ENCODE peak calls at places on chromosomes 11 and 22, in seven cellular contexts. B is HCT116, T is OCI-LY7, J is progenitor cell of endocrine pancreas, X is body of pancreas, Z is kidney epithelial cell, V is RWPE1. C is an unnamed sample.

GRCh38 chr22:48957311-48957986 is 870.2 kb downstream of the BRD1 start:
- DNase-seq in B (no peak), T (no peak), J (peak; percentile 6), X (no peak), Z (no peak), V (no peak), C (no peak)

GRCh38 chr11:93585758-93586157 is 42.6 kb upstream of the SMCO4 start:
- DNase-seq in B (no peak), T (no peak), J (no peak), X (no peak), Z (peak; percentile 56), V (no peak), C (no peak)

GRCh38 chr22:39317756-39318506 is 1.5 kb downstream of the RPL3 start:
- DNase-seq in B (no peak), T (peak; percentile 24), J (no peak), X (no peak), Z (no peak), V (no peak), C (no peak)

GRCh38 chr11:110833033-110833484 is 120.8 kb upstream of the ARHGAP20 start:
- DNase-seq in B (no peak), T (no peak), J (no peak), X (no peak), Z (no peak), V (peak; percentile 23), C (no peak)

GRCh38 chr11:69425444-69425843 is 56.0 kb upstream of the LINC01488 start:
- DNase-seq in B (no peak), T (no peak), J (no peak), X (no peak), Z (no peak), V (no peak), C (no peak)

GRCh38 chr22:27460596-27461347 is 340.8 kb downstream of the MN1 start:
- DNase-seq in B (no peak), T (no peak), J (no peak), X (no peak), Z (no peak), V (no peak), C (no peak)

GRCh38 chr22:25754527-25755202 is 12.7 kb downstream of the MYO18B start:
- DNase-seq in B (no peak), T (no peak), J (no peak), X (peak; percentile 14), Z (no peak), V (no peak), C (no peak)

GRCh38 chr22:36922097-36922608 is 8.7 kb downstream of the CSF2RB start:
- DNase-seq in B (no peak), T (no peak), J (no peak), X (no peak), Z (peak; percentile 1), V (no peak), C (peak; percentile 61)

GRCh38 chr11:102974552-102975280 is 19.2 kb upstream of the MMP13 start:
- DNase-seq in B (no peak), T (no peak), J (no peak), X (no peak), Z (no peak), V (peak; percentile 60), C (no peak)

GRCh38 chr22:41597635-41597953 is 8.0 kb upstream of the PMM1 start:
- DNase-seq in B (no peak), T (no peak), J (no peak), X (no peak), Z (no peak), V (no peak), C (no peak)
- TF ChIP-seq CTCF in B (no peak), T (peak; percentile 8), J (no peak), X (no peak), Z (no peak), V (peak; percentile 37), C (peak; percentile 12)

GRCh38 chr11:13145461-13145860 is 132.1 kb upstream of the BMAL1 start:
- DNase-seq in B (no peak), T (no peak), J (no peak), X (no peak), Z (no peak), V (no peak), C (no peak)
- TF ChIP-seq CTCF in B (no peak), T (no peak), J (no peak), X (no peak), Z (peak; percentile 12), V (no peak), C (no peak)

GRCh38 chr11:115939726-115940421 is 435.7 kb upstream of the CADM1 start:
- DNase-seq in B (no peak), T (peak; percentile 83), J (no peak), X (no peak), Z (no peak), V (no peak), C (no peak)

GRCh38 chr11:115942043-115942442 is 437.8 kb upstream of the CADM1 start:
- DNase-seq in B (no peak), T (no peak), J (no peak), X (no peak), Z (no peak), V (no peak), C (no peak)

GRCh38 chr11:115941044-115941443 is 436.8 kb upstream of the CADM1 start:
- DNase-seq in B (no peak), T (no peak), J (no peak), X (no peak), Z (no peak), V (no peak), C (no peak)

GRCh38 chr11:115941481-115941993 is 437.3 kb upstream of the CADM1 start:
- DNase-seq in B (no peak), T (no peak), J (no peak), X (peak; percentile 50), Z (peak; percentile 99), V (peak; percentile 7), C (no peak)

DNA sequence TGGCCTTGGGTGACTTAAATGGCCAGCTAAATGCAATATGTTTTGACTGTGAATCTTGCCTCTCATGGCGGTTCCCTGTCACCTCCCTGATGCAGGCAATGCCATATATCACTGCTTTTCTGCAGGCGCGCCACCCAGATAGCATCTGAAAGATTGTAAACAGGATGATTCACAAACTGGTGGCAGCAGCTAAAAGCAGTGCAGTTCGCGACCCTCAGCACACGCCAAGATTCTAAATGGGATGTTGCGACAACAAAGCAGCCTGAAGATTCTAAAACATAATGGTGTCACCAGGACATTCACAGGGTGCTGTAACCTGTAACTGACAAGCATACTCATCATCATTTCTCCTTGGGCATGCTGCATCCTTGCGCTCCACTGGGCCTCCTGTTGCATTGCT is 440.4 kb upstream of the CADM1 start:
- DNase-seq in B (no peak), T (no peak), J (no peak), X (no peak), Z (no peak), V (no peak), C (no peak)
- TF ChIP-seq CTCF in B (no peak), T (no peak), J (no peak), X (no peak), Z (no peak), V (no peak), C (no peak)

GRCh38 chr22:19896665-19897355 is 42.1 kb upstream of the GNB1L start:
- DNase-seq in B (no peak), T (peak; percentile 87), J (no peak), X (no peak), Z (no peak), V (no peak), C (no peak)
- TF ChIP-seq CTCF in B (no peak), T (peak; percentile 75), J (no peak), X (no peak), Z (no peak), V (no peak), C (no peak)

GRCh38 chr11:36027731-36028130 is 83.9 kb downstream of the LDLRAD3 start:
- DNase-seq in B (no peak), T (no peak), J (no peak), X (no peak), Z (no peak), V (no peak), C (no peak)

GRCh38 chr11:36034572-36035331 is 90.9 kb downstream of the LDLRAD3 start:
- DNase-seq in B (no peak), T (no peak), J (no peak), X (no peak), Z (peak; percentile 61), V (peak; percentile 83), C (no peak)

GRCh38 chr11:36033936-36034335 is 90.1 kb downstream of the LDLRAD3 start:
- DNase-seq in B (no peak), T (no peak), J (no peak), X (no peak), Z (no peak), V (no peak), C (no peak)

GRCh38 chr11:36033082-36033751 is 89.4 kb downstream of the LDLRAD3 start:
- DNase-seq in B (no peak), T (no peak), J (no peak), X (no peak), Z (no peak), V (no peak), C (no peak)

GRCh38 chr11:36030707-36031365 is 87.0 kb downstream of the LDLRAD3 start:
- DNase-seq in B (no peak), T (no peak), J (no peak), X (no peak), Z (no peak), V (no peak), C (no peak)
- TF ChIP-seq CTCF in B (no peak), T (no peak), J (no peak), X (no peak), Z (no peak), V (no peak), C (no peak)

DNA sequence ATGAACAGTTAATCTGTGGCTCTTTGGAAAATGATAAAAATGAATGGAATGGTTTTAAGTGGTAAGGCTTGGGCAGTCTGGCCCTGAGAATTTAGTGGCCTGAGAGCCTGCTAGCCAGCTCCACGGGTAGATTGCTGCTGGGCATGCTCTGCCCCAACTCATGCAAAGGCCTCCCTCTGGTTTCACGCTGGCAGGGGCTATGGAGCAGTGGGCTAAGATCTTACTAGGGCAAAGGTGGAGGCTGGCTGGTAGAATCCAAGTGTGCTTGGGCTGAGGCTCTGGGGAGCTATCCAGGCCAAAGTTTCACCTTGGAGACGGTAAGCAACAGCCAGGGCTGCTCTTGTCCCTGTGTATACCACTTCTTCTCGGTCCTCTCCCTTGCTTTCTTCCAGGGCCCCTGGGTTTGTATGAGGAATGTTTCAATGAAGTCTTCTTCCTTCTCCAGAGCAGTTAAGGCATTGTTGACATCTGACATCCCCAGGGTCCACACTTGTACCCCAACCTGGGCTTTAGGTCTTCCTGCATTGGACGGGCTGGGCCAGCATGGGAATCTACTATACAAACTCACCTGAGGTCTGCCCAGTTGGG is 27.4 kb downstream of the UBE2L3 start:
- DNase-seq in B (no peak), T (no peak), J (no peak), X (no peak), Z (no peak), V (no peak), C (no peak)
- TF ChIP-seq CTCF in B (no peak), T (no peak), J (no peak), X (no peak), Z (no peak), V (no peak), C (no peak)

GRCh38 chr11:134939905-134940304 is 527.9 kb upstream of the B3GAT1 start:
- DNase-seq in B (no peak), T (no peak), J (peak; percentile 30), X (no peak), Z (no peak), V (no peak), C (peak; percentile 41)
- TF ChIP-seq CTCF in B (peak; percentile 37), T (peak; percentile 28), J (peak; percentile 66), X (no peak), Z (no peak), V (no peak), C (peak; percentile 37)

C was measured in nephron progenitor cell.